ENCODE peak calls at places on chromosome 7, in six cellular contexts. U is sigmoid colon, T is suprapubic skin, I is esophagus squamous epithelium, F is IMR-90, E is right lobe of liver. C is an unnamed sample.
A peak's percentile ranks its signal among the peaks of the same experiment; 100 is the strongest.

GRCh38 chr7:27640914-27641570 is 21.6 kb downstream of the HIBADH start:
- DNase-seq in U (no peak), T (no peak), I (no peak), F (peak; percentile 49), E (no peak), C (peak; percentile 96)

GRCh38 chr7:2109936-2110585 is 122.7 kb downstream of the MAD1L1 start:
- DNase-seq in U (no peak), T (no peak), I (no peak), F (peak; percentile 96), E (no peak), C (peak; percentile 86)

GRCh38 chr7:51316262-51316665 is 345 bp downstream of the COBL start:
- DNase-seq in U (peak; percentile 69), T (no peak), I (no peak), F (no peak), E (peak; percentile 79), C (no peak)

GRCh38 chr7:51009716-51010496 is 227.2 kb upstream of the GRB10 start:
- DNase-seq in U (no peak), T (no peak), I (no peak), F (peak; percentile 28), E (no peak), C (peak; percentile 5)

GRCh38 chr7:2785071-2785500 is 59.0 kb downstream of the GNA12 start:
- DNase-seq in U (no peak), T (no peak), I (no peak), F (peak; percentile 63), E (no peak), C (peak; percentile 93)

GRCh38 chr7:40758590-40758989 is 623.8 kb downstream of the SUGCT start:
- DNase-seq in U (no peak), T (no peak), I (no peak), F (no peak), E (no peak), C (no peak)

GRCh38 chr7:80934286-80934685 is 15.4 kb upstream of the SEMA3C start:
- DNase-seq in U (no peak), T (no peak), I (no peak), F (peak; percentile 29), E (no peak), C (no peak)

GRCh38 chr7:127731431-127732080 is 79.6 kb downstream of the SND1 start:
- DNase-seq in U (no peak), T (no peak), I (no peak), F (no peak), E (no peak), C (no peak)

GRCh38 chr7:159015081-159015893 is 129.4 kb downstream of the VIPR2 start:
- DNase-seq in U (peak; percentile 95), T (no peak), I (no peak), F (no peak), E (no peak), C (no peak)

GRCh38 chr7:98470131-98470985 is 69.5 kb upstream of the BAIAP2L1 start:
- DNase-seq in U (no peak), T (no peak), I (no peak), F (no peak), E (peak; percentile 79), C (no peak)

GRCh38 chr7:4835398-4836205 is 26.2 kb downstream of the PAPOLB start:
- DNase-seq in U (peak; percentile 54), T (no peak), I (no peak), F (no peak), E (no peak), C (no peak)

GRCh38 chr7:91436655-91437054 is 172.4 kb downstream of the FZD1 start:
- DNase-seq in U (no peak), T (no peak), I (no peak), F (no peak), E (no peak), C (no peak)

GRCh38 chr7:1027285-1028043 is 16.9 kb upstream of the GPR146 start:
- DNase-seq in U (no peak), T (no peak), I (no peak), F (peak; percentile 42), E (no peak), C (peak; percentile 44)
- TF ChIP-seq POLR2A in U (no peak), T (no peak), I (no peak), F (no peak), E (no peak), C (no peak)

GRCh38 chr7:22858640-22859561 is 36.3 kb upstream of the TOMM7 start:
- DNase-seq in U (no peak), T (no peak), I (no peak), F (peak; percentile 99), E (no peak), C (peak; percentile 54)
- TF ChIP-seq POLR2A in U (no peak), T (no peak), I (no peak), F (peak; percentile 78), E (no peak), C (peak; percentile 65)

DNA sequence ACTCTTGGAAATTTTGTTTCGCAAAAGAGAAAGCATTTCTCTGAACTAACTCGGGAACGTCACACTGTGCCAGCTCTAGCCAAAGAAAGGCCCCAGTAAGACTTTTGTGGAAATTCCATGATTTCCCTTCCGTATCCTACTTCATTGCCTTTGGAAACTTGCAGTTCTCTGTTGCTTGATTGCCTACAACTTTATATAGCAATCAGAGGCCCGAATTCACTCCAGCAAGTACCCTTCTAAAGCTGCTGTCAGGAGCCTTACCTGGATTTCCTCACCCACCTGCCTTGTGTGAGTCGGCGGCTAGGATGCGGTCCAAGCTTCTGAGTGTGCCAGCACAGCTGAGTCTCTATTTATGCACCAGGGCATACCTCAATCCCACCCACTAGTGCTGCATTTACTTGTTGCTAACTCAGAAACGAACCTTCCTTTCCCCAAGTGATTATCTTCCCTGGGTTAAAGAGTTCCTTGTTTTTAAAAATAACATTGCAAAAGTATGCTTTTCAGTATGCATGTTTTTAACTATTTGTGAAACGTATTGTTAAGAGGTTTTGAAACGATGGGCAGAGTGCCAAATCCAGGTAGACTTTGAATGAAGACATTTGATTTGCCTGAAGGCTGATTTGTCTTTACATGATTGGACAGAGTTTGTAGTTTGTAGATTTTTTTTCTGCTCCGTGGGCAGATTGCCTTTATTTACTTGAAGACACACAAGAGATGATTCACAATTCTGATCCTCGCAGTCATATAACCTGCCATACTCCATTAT is at the start of gene AGR2:
- DNase-seq in U (no peak), T (no peak), I (no peak), F (peak; percentile 42), E (no peak), C (no peak)
- TF ChIP-seq POLR2A in U (no peak), T (no peak), I (no peak), F (no peak), E (no peak), C (no peak)

GRCh38 chr7:46321556-46322205 is 400.6 kb upstream of the IGFBP3 start:
- DNase-seq in U (no peak), T (no peak), I (no peak), F (peak; percentile 68), E (no peak), C (peak; percentile 94)

GRCh38 chr7:46317256-46317655 is 396.2 kb upstream of the IGFBP3 start:
- DNase-seq in U (no peak), T (no peak), I (no peak), F (peak; percentile 46), E (no peak), C (no peak)

GRCh38 chr7:46320956-46321355 is 399.9 kb upstream of the IGFBP3 start:
- DNase-seq in U (no peak), T (no peak), I (no peak), F (peak; percentile 26), E (no peak), C (no peak)

GRCh38 chr7:46322937-46323336 is 401.9 kb upstream of the IGFBP3 start:
- DNase-seq in U (no peak), T (no peak), I (no peak), F (no peak), E (no peak), C (no peak)

GRCh38 chr7:46319841-46320240 is 398.8 kb upstream of the IGFBP3 start:
- DNase-seq in U (no peak), T (no peak), I (no peak), F (peak; percentile 7), E (no peak), C (no peak)
- TF ChIP-seq POLR2A in U (no peak), T (no peak), I (no peak), F (no peak), E (no peak), C (no peak)

GRCh38 chr7:11638026-11638774 is 193.8 kb downstream of the THSD7A start:
- DNase-seq in U (no peak), T (no peak), I (no peak), F (no peak), E (no peak), C (peak; percentile 28)
- TF ChIP-seq POLR2A in U (no peak), T (no peak), I (no peak), F (no peak), E (no peak), C (no peak)

GRCh38 chr7:35249537-35249907 is 4.4 kb downstream of the TBX20 start:
- DNase-seq in U (no peak), T (no peak), I (no peak), F (no peak), E (no peak), C (no peak)

GRCh38 chr7:35250452-35250851 is 3.4 kb downstream of the TBX20 start:
- DNase-seq in U (no peak), T (no peak), I (no peak), F (no peak), E (no peak), C (no peak)

GRCh38 chr7:35251606-35252310 is 2.1 kb downstream of the TBX20 start:
- DNase-seq in U (no peak), T (no peak), I (no peak), F (no peak), E (no peak), C (no peak)

GRCh38 chr7:35252584-35252983 is 1.3 kb downstream of the TBX20 start:
- DNase-seq in U (no peak), T (no peak), I (no peak), F (no peak), E (no peak), C (no peak)

DNA sequence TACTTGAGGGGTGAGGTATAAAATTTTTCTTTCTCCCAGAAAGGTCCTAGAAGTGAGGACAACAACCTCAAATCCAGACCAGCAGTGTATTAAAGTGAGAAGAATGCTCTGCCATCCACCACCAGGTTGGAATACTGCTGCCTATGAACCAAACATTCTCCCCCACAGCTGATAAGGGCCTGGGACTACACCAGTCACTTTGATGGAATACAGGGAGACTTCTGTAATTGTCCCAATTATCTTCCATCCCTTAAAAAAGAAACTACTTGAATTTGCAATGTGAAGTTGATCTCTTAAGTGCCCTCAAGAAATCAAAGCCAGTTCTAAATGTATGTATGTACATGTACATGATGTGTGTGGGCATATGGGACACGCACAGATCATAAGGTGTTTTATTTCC is 3.0 kb downstream of the TBX20 start:
- DNase-seq in U (no peak), T (no peak), I (no peak), F (no peak), E (no peak), C (no peak)
- TF ChIP-seq POLR2A in U (no peak), T (no peak), I (no peak), F (no peak), E (no peak), C (no peak)

DNA sequence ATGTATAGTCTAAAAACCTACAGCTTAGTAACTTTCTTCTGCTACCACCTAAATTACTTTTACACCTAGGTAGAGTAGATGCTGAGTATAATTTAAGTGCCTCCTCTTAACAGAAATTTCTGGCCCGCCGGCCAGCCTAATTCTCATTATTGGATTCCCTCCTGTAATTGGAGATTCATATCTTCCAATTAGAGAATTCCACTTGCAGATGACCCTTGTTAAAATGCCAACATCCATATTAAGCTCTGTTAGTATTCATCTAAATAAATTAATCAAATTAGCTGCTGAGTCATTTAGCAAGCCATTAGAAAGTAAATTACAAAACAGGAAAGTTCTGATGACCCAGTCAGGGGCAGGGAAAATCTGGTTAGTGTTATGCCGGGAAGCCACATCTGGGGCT is 82.9 kb downstream of the ORC5 start:
- DNase-seq in U (no peak), T (no peak), I (no peak), F (no peak), E (no peak), C (no peak)
- TF ChIP-seq POLR2A in U (no peak), T (no peak), I (no peak), F (no peak), E (no peak), C (no peak)

C was measured in endothelial cell of umbilical vein.